ENCODE peak calls at places on chromosomes 7 and 10, in seven cellular contexts. H is GM20000, X is GM13976, G is uterus, L is neural progenitor cell, Q is RWPE2, E is astrocyte of the spinal cord. Y is an unnamed sample.
A peak's percentile ranks its signal among the peaks of the same experiment; 100 is the strongest.

GRCh38 chr7:109476409-109476808 is 906.7 kb downstream of the DNAJB9 start:
- DNase-seq in G (no peak), L (no peak), X (no peak), E (no peak), Q (no peak), H (no peak), Y (no peak)

GRCh38 chr10:75210193-75211006 is at the start of gene VDAC2:
- DNase-seq in H (peak; percentile 98), G (peak; percentile 95), L (peak; percentile 90), E (peak; percentile 88), X (peak; percentile 97), Q (peak; percentile 88), Y (peak; percentile 92)

GRCh38 chr10:78413294-78414055 is 379.8 kb downstream of the RPS24 start:
- DNase-seq in X (no peak), Q (no peak), L (no peak), H (no peak), G (no peak), E (no peak), Y (no peak)

GRCh38 chr10:71641986-71642385 is 77.6 kb downstream of the C10orf105 start:
- DNase-seq in X (no peak), L (no peak), E (no peak), Q (no peak), G (no peak), H (no peak), Y (no peak)

GRCh38 chr10:16594106-16594505 is 72.4 kb upstream of the C1QL3 start:
- DNase-seq in L (no peak), E (no peak), G (no peak), Q (no peak), H (no peak), X (no peak), Y (no peak)

GRCh38 chr7:158525648-158526484 is 61.8 kb downstream of the PTPRN2 start:
- DNase-seq in E (no peak), L (no peak), X (no peak), Q (no peak), G (no peak), H (no peak), Y (no peak)

GRCh38 chr10:6083523-6084475 is 5.0 kb upstream of the RBM17 start:
- DNase-seq in H (no peak), X (no peak), G (no peak), E (no peak), Q (no peak), L (no peak), Y (no peak)

GRCh38 chr7:132458685-132459084 is 117.6 kb downstream of the PLXNA4 start:
- DNase-seq in G (no peak), X (no peak), E (no peak), L (no peak), Q (no peak), H (no peak), Y (no peak)

GRCh38 chr7:29852457-29852856 is 46.1 kb downstream of the WIPF3 start:
- DNase-seq in L (no peak), E (no peak), X (no peak), G (no peak), H (no peak), Q (no peak), Y (no peak)

GRCh38 chr10:86316990-86317389 is 49.6 kb downstream of the GRID1 start:
- DNase-seq in H (no peak), X (no peak), L (no peak), E (no peak), Q (peak; percentile 35), G (no peak), Y (no peak)

GRCh38 chr7:90242369-90243168 is 2.4 kb upstream of the CFAP69 start:
- DNase-seq in G (no peak), Q (no peak), L (no peak), H (peak; percentile 61), E (no peak), X (peak; percentile 66), Y (no peak)

GRCh38 chr7:11427686-11428273 is 404.2 kb downstream of the THSD7A start:
- DNase-seq in X (peak; percentile 45), G (no peak), H (peak; percentile 37), Q (no peak), E (peak; percentile 76), L (peak; percentile 68), Y (peak; percentile 16)

DNA sequence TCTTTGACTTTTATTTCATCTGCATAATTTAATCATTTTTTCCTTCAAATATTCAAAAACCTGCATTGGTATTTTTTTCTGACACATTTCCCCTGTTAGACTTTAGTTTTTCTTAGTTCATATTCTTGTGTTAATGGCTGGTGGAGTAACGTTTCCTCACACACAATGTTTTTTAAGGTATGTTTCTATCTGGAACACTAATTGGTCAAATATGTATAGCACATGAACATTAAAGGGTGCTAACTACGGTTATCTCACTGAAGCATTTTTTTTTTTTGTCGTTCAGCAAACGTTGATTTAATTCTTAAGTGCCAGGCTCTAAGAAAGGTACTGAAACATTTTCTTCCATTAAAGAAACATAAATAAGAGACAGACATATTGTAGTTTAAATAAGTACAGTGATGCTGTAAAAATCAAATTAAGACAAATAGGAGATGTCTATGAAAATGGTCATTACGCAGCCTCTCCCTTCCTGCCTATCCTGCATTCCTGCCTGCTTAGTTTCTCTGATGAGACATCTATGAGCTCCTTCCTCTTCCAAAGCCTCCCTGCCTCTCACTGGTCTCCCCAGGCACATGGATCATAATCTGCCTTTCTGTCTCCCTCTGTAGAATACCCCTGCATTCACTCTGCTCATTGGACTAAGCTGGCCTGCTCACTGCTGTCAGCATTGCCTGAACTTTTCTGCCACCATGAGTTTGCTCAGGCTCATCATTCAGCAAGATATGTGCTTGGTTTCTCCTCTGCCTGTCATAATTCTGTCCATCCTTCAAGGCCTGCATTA is 87.9 kb downstream of the PTPRZ1 start:
- DNase-seq in E (peak; percentile 78), L (peak; percentile 50), G (no peak), X (no peak), H (no peak), Q (peak; percentile 78), Y (no peak)
- TF ChIP-seq CTCF in E (peak; percentile 10), L (no peak), G (no peak), X (no peak), H (no peak), Q (peak; percentile 60), Y (no peak)

DNA sequence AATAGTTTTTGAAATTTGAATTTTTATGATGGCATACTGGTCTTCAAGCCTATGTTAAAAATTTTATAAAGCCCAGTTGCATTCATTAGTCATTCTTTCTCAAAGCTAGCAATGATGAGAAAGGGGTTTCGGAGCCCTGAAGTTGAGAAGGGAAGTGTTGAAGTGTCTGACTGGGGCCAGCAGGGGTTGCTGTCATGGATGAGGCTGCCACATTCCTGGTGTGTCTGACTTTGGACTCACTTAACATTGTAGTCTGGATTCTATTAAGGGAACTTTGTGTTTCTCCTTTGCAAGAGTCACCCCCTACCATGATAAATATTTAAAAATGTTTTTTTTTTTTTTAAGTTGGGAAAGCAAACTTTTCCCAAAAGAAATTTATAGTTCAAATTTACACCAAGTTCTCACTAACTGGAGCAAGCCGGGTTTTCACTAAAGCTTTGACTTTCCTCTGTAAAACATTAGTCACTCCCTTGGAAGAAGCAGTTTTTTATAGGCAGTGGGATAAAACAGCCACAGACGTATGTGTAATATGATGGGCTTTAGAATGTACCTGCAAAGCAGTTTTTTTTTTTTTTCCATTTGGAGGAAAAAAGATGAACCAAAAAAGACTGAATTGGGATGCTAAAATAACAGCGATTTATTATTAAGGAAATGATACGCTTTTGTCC is 243.6 kb downstream of the TWIST1 start:
- DNase-seq in L (peak; percentile 48), G (no peak), X (no peak), Q (no peak), H (no peak), E (peak; percentile 49), Y (peak; percentile 16)
- TF ChIP-seq CTCF in L (peak; percentile 62), G (no peak), X (no peak), Q (peak; percentile 24), H (no peak), E (peak; percentile 60), Y (peak; percentile 43)

GRCh38 chr10:5014936-5015335 is 11.3 kb upstream of the AKR1C2 start:
- DNase-seq in E (no peak), X (no peak), H (no peak), L (peak; percentile 8), Q (no peak), G (no peak), Y (no peak)
- TF ChIP-seq CTCF in E (peak; percentile 4), X (no peak), H (no peak), L (peak; percentile 15), Q (peak; percentile 12), G (no peak), Y (no peak)

GRCh38 chr10:110209399-110209925 is 2.1 kb downstream of the MXI1 start:
- DNase-seq in E (peak; percentile 64), Q (peak; percentile 73), G (peak; percentile 60), X (peak; percentile 47), L (peak; percentile 71), H (peak; percentile 72), Y (peak; percentile 66)
- TF ChIP-seq CTCF in E (no peak), Q (no peak), G (no peak), X (no peak), L (no peak), H (no peak), Y (no peak)

GRCh38 chr10:26448292-26448691 is 10.2 kb downstream of the APBB1IP start:
- DNase-seq in E (no peak), X (no peak), H (no peak), Q (no peak), G (no peak), L (no peak), Y (no peak)
- TF ChIP-seq CTCF in E (no peak), X (no peak), H (no peak), Q (no peak), G (no peak), L (no peak), Y (no peak)

DNA sequence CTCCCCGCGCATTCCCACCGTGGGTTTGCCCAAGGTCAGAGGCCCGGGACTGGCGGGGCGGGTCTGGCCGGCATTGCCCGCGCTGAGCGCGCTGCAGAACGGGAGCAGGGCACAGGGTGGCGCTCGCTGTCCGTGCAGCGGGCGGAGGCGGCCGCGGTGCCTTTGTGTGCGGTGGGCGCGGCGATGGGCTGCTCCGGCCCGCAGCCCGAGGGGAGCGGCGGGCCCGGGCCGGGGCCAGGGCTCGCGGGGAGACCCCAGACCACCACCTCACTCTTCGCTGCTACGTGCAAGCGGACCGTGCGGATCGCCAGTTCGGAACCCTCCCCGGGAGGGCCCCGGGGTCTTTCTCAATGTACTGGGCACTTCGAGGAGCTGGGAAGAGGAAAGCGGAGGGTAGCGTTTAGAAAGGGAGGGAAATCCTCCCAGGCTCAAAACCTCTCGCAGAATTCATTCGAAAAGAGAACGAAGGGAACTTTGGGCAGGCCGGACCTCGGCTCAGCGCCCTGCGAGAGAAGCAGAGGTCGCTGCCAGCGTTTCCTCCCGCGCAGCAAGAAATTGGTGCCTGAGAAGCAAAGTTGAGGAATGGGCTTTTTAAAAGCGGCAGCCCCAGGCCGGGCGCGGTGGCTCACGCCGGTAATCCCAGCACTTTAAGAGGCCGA is 8.5 kb downstream of the SP8 start:
- DNase-seq in E (no peak), L (peak; percentile 94), G (no peak), H (peak; percentile 70), Q (no peak), X (peak; percentile 65), Y (peak; percentile 86)
- TF ChIP-seq CTCF in E (peak; percentile 54), L (peak; percentile 68), G (no peak), H (peak; percentile 73), Q (peak; percentile 94), X (peak; percentile 76), Y (peak; percentile 64)

Y was measured in nephron progenitor cell.